ENCODE peak calls at places on chromosome 16, in six cellular contexts. W, Y, K, C, S and E are unnamed samples. For H3K36me3, the result is how much of the 10 kb centered on the place peaks cover.

GRCh38 chr16:85444879-85445778 is 168.0 kb upstream of the GSE1 start:
- DNase-seq in C (no peak), Y (no peak), W (no peak), S (no peak), K (no peak), E (no peak)

GRCh38 chr16:73268311-73268997 is 220.5 kb upstream of the ZFHX3 start:
- DNase-seq in W (no peak), C (peak), S (no peak), Y (no peak), K (no peak), E (no peak)

GRCh38 chr16:66420396-66420795 is 6.7 kb upstream of the BEAN1 start:
- DNase-seq in K (no peak), Y (no peak), C (no peak), W (no peak), S (no peak), E (no peak)

GRCh38 chr16:78507576-78507975 is 408.1 kb downstream of the WWOX start:
- DNase-seq in Y (no peak), C (no peak), S (no peak), K (no peak), W (no peak), E (no peak)

GRCh38 chr16:8852534-8852933 is 16.3 kb downstream of the CARHSP1 start:
- DNase-seq in Y (no peak), W (peak), K (no peak), C (no peak), S (no peak), E (no peak)

GRCh38 chr16:56349711-56350161 is 75.6 kb downstream of the AMFR start:
- DNase-seq in K (no peak), S (peak), W (peak), C (no peak), Y (no peak), E (no peak)

GRCh38 chr16:85528528-85529387 is 84.4 kb upstream of the GSE1 start:
- DNase-seq in K (no peak), Y (no peak), C (no peak), W (no peak), S (no peak), E (no peak)

GRCh38 chr16:49354101-49354500 is 19.5 kb upstream of the C16orf78 start:
- DNase-seq in K (no peak), S (no peak), C (peak), W (no peak), Y (no peak), E (no peak)

GRCh38 chr16:24858219-24859041 is 12.7 kb downstream of the SLC5A11 start:
- DNase-seq in C (peak), S (no peak), K (no peak), Y (no peak), W (no peak), E (no peak)

GRCh38 chr16:54517181-54517580 is 230.6 kb upstream of the IRX3 start:
- DNase-seq in S (no peak), Y (no peak), K (no peak), C (no peak), W (no peak), E (no peak)

GRCh38 chr16:11399261-11399831 is 54.1 kb downstream of the RMI2 start:
- DNase-seq in K (no peak), S (no peak), W (peak), Y (no peak), C (no peak), E (no peak)

GRCh38 chr16:90018297-90019200 is 707 bp downstream of the DBNDD1 start:
- DNase-seq in S (no peak), C (peak), K (no peak), Y (no peak), W (no peak), E (no peak)

GRCh38 chr16:34078697-34079096 is 619.3 kb downstream of the TP53TG3F start:
- DNase-seq in K (no peak), Y (no peak), C (no peak), W (no peak), S (no peak), E (no peak)

GRCh38 chr16:48734220-48734619 is 124.2 kb upstream of the N4BP1 start:
- DNase-seq in K (no peak), S (no peak), C (no peak), W (no peak), Y (no peak), E (no peak)

GRCh38 chr16:30967795-30968194 is 10.2 kb downstream of the SETD1A start:
- DNase-seq in C (no peak), S (no peak), Y (no peak), W (no peak), K (no peak), E (no peak)

GRCh38 chr16:10870137-10870776 is 6.7 kb upstream of the CIITA start:
- DNase-seq in C (no peak), S (no peak), W (no peak), Y (no peak), K (no peak), E (no peak)

GRCh38 chr16:68451656-68452055 is 3.3 kb upstream of the SMPD3 start:
- DNase-seq in S (no peak), C (no peak), Y (no peak), W (no peak), K (no peak), E (no peak)

GRCh38 chr16:25264599-25264998 is 7.0 kb upstream of the ZKSCAN2 start:
- DNase-seq in C (peak), K (no peak), S (no peak), W (no peak), Y (no peak), E (no peak)

GRCh38 chr16:22898874-22899348 is 84.9 kb downstream of the HS3ST2 start:
- DNase-seq in K (peak), C (peak), Y (no peak), W (peak), S (peak), E (peak)

GRCh38 chr16:55474821-55475220 is 4.2 kb upstream of the MMP2 start:
- DNase-seq in W (no peak), S (no peak), Y (no peak), C (no peak), K (no peak), E (no peak)

GRCh38 chr16:81618187-81618586 is 160.9 kb upstream of the PLCG2 start:
- DNase-seq in W (no peak), S (no peak), C (no peak), K (no peak), Y (no peak), E (no peak)

GRCh38 chr16:4319454-4319853 is 3.6 kb downstream of the GLIS2 start:
- DNase-seq in Y (no peak), K (no peak), W (no peak), C (no peak), S (peak), E (no peak)

GRCh38 chr16:54048994-54049929 is 237.3 kb downstream of the IRX3 start:
- DNase-seq in C (peak), W (no peak), Y (no peak), K (no peak), S (no peak), E (no peak)

GRCh38 chr16:57134982-57135381 is 42.6 kb downstream of the CPNE2 start:
- DNase-seq in W (peak), S (no peak), C (no peak), Y (no peak), K (no peak), E (no peak)

GRCh38 chr16:27195941-27196595 is 7.3 kb upstream of the KDM8 start:
- DNase-seq in Y (no peak), W (no peak), C (no peak), S (no peak), K (no peak), E (no peak)

GRCh38 chr16:59973966-59974365 is 1239.8 kb upstream of the GOT2 start:
- DNase-seq in W (no peak), C (no peak), Y (no peak), K (no peak), S (no peak), E (no peak)

GRCh38 chr16:4994719-4995434 is 36.7 kb downstream of the SEC14L5 start:
- DNase-seq in C (no peak), S (no peak), K (no peak), Y (no peak), W (peak), E (no peak)

GRCh38 chr16:50585331-50585776 is 37.2 kb downstream of the NKD1 start:
- DNase-seq in W (no peak), Y (no peak), S (peak), C (no peak), K (no peak), E (peak)

GRCh38 chr16:83744521-83744981 is 63.2 kb upstream of the HSBP1 start:
- DNase-seq in K (no peak), W (peak), Y (peak), S (peak), C (no peak), E (no peak)

GRCh38 chr16:19831678-19832077 is 53.0 kb downstream of the GPRC5B start:
- DNase-seq in K (no peak), C (no peak), W (no peak), S (no peak), Y (no peak), E (no peak)

GRCh38 chr16:70162041-70162451 is 11.5 kb upstream of the CLEC18C start:
- DNase-seq in Y (peak), W (peak), K (no peak), S (no peak), C (no peak), E (no peak)

GRCh38 chr16:76293980-76294690 is 16.9 kb downstream of the CNTNAP4 start:
- DNase-seq in K (no peak), C (no peak), S (no peak), W (no peak), Y (no peak), E (no peak)

GRCh38 chr16:71848622-71849021 is 2.8 kb downstream of the ATXN1L start:
- DNase-seq in Y (no peak), K (no peak), W (no peak), C (no peak), S (no peak), E (no peak)
- H3K36me3 ChIP-seq in Y (under half), K (under half), W (half or more), C (under half), S (half or more), E (under half)

GRCh38 chr16:15967223-15967546 is 17.8 kb downstream of the ABCC1 start:
- DNase-seq in S (no peak), K (no peak), Y (no peak), C (no peak), W (no peak), E (no peak)
- H3K36me3 ChIP-seq in S (under half), K (under half), Y (under half), C (under half), W (under half), E (under half)

GRCh38 chr16:88732172-88732960 is 26.1 kb downstream of the CTU2 start:
- DNase-seq in Y (no peak), K (no peak), W (no peak), C (no peak), S (no peak), E (no peak)
- H3K36me3 ChIP-seq in Y (half or more), K (under half), W (half or more), C (under half), S (half or more), E (under half)

GRCh38 chr16:87830673-87831420 is 38.5 kb downstream of the SLC7A5 start:
- DNase-seq in Y (no peak), K (no peak), W (no peak), S (no peak), C (no peak), E (no peak)
- H3K36me3 ChIP-seq in Y (half or more), K (under half), W (under half), S (under half), C (half or more), E (under half)

GRCh38 chr16:666572-666971 is 1.4 kb upstream of the RHOT2 start:
- DNase-seq in S (no peak), K (no peak), W (no peak), Y (no peak), C (no peak), E (no peak)
- H3K36me3 ChIP-seq in S (under half), K (under half), W (under half), Y (under half), C (under half), E (under half)

DNA sequence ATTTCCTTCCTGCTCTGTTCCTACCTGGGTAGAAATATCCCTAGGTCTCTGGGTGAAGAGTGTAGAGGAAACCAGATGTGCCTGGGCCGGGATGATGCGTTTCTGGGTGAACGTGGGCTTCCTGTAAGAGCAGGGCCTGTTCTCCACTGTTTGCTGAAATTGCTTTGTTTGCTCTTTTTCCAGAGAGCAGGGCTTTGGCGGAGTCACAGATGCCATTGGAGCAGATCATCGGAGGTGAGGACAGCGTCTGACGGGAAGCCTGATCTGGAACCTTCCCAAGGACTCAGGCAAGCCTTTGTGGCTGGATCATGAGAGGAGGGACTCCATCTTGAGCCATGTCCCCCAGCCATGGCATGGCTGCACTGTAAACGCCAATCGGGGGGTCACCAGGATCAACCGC is 15.4 kb downstream of the DHODH start:
- DNase-seq in S (peak), K (no peak), C (no peak), Y (no peak), W (no peak), E (no peak)
- H3K36me3 ChIP-seq in S (half or more), K (under half), C (under half), Y (under half), W (half or more), E (under half)

GRCh38 chr16:67447508-67448076 is 16.7 kb downstream of the HSD11B2 start:
- DNase-seq in C (peak), W (no peak), Y (no peak), S (no peak), K (no peak), E (no peak)
- H3K36me3 ChIP-seq in C (under half), W (half or more), Y (under half), S (half or more), K (under half), E (under half)